ENCODE peak calls at places on chromosomes 1 and 21, in ten cellular contexts. One of them, this sample, is unnamed.

GRCh38 chr1:114338491-114338890 is 172.5 kb downstream of the TRIM33 start:
- DNase-seq in mucosa of descending colon: no peak
- DNase-seq in CD8-positive, alpha-beta T cell: no peak
- DNase-seq in pancreas: no peak
- DNase-seq in A549: no peak
- DNase-seq in A673: no peak
- DNase-seq in fibroblast of the aortic adventitia: no peak
- DNase-seq in testis: no peak
- DNase-seq in IMR-90: no peak
- DNase-seq in gastrocnemius medialis: no peak
- DNase-seq in this sample: no peak

GRCh38 chr21:42732033-42732410 is 78.6 kb downstream of the PDE9A start:
- DNase-seq in mucosa of descending colon: no peak
- DNase-seq in CD8-positive, alpha-beta T cell: no peak
- DNase-seq in testis: no peak
- DNase-seq in fibroblast of the aortic adventitia: no peak
- DNase-seq in IMR-90: no peak
- DNase-seq in A549: no peak
- DNase-seq in gastrocnemius medialis: no peak
- DNase-seq in A673: no peak
- DNase-seq in pancreas: no peak
- DNase-seq in this sample: no peak

GRCh38 chr21:28069446-28069845 is 923.2 kb downstream of the LTN1 start:
- DNase-seq in testis: no peak
- DNase-seq in CD8-positive, alpha-beta T cell: no peak
- DNase-seq in A549: no peak
- DNase-seq in A673: no peak
- DNase-seq in IMR-90: peak
- DNase-seq in gastrocnemius medialis: peak
- DNase-seq in fibroblast of the aortic adventitia: peak
- DNase-seq in pancreas: no peak
- DNase-seq in mucosa of descending colon: no peak
- DNase-seq in this sample: peak

GRCh38 chr1:229158317-229159294 is 112.3 kb upstream of the RAB4A start:
- DNase-seq in testis: peak
- DNase-seq in gastrocnemius medialis: peak
- DNase-seq in mucosa of descending colon: no peak
- DNase-seq in pancreas: no peak
- DNase-seq in IMR-90: no peak
- DNase-seq in fibroblast of the aortic adventitia: no peak
- DNase-seq in A549: no peak
- DNase-seq in A673: no peak
- DNase-seq in CD8-positive, alpha-beta T cell: no peak
- DNase-seq in this sample: no peak

GRCh38 chr1:19635646-19636045 is 8.5 kb upstream of the NBL1 start:
- DNase-seq in fibroblast of the aortic adventitia: peak
- DNase-seq in CD8-positive, alpha-beta T cell: no peak
- DNase-seq in pancreas: no peak
- DNase-seq in A549: no peak
- DNase-seq in A673: no peak
- DNase-seq in testis: no peak
- DNase-seq in mucosa of descending colon: no peak
- DNase-seq in IMR-90: peak
- DNase-seq in gastrocnemius medialis: no peak
- DNase-seq in this sample: no peak

GRCh38 chr1:11051781-11052510 is 4.9 kb upstream of the MASP2 start:
- DNase-seq in mucosa of descending colon: no peak
- DNase-seq in gastrocnemius medialis: no peak
- DNase-seq in pancreas: no peak
- DNase-seq in A673: peak
- DNase-seq in CD8-positive, alpha-beta T cell: no peak
- DNase-seq in A549: no peak
- DNase-seq in IMR-90: no peak
- DNase-seq in testis: no peak
- DNase-seq in fibroblast of the aortic adventitia: no peak
- DNase-seq in this sample: no peak

GRCh38 chr1:236938745-236939144 is 65.5 kb downstream of the MT1HL1 start:
- DNase-seq in CD8-positive, alpha-beta T cell: no peak
- DNase-seq in mucosa of descending colon: no peak
- DNase-seq in A673: no peak
- DNase-seq in IMR-90: no peak
- DNase-seq in A549: no peak
- DNase-seq in testis: no peak
- DNase-seq in fibroblast of the aortic adventitia: no peak
- DNase-seq in gastrocnemius medialis: no peak
- DNase-seq in pancreas: no peak
- DNase-seq in this sample: no peak

GRCh38 chr1:28507646-28508434 is 2.0 kb downstream of the RCC1 start:
- DNase-seq in fibroblast of the aortic adventitia: peak
- DNase-seq in IMR-90: no peak
- DNase-seq in pancreas: no peak
- DNase-seq in A673: peak
- DNase-seq in testis: no peak
- DNase-seq in CD8-positive, alpha-beta T cell: no peak
- DNase-seq in A549: no peak
- DNase-seq in mucosa of descending colon: no peak
- DNase-seq in gastrocnemius medialis: no peak
- DNase-seq in this sample: no peak

GRCh38 chr1:25232866-25233784 is 823 bp upstream of the SYF2 start:
- DNase-seq in fibroblast of the aortic adventitia: peak
- DNase-seq in gastrocnemius medialis: peak
- DNase-seq in mucosa of descending colon: peak
- DNase-seq in pancreas: no peak
- DNase-seq in A549: peak
- DNase-seq in CD8-positive, alpha-beta T cell: peak
- DNase-seq in A673: peak
- DNase-seq in IMR-90: peak
- DNase-seq in testis: peak
- DNase-seq in this sample: peak

GRCh38 chr1:59249738-59250137 is 47.2 kb upstream of the FGGY start:
- DNase-seq in IMR-90: no peak
- DNase-seq in gastrocnemius medialis: no peak
- DNase-seq in testis: no peak
- DNase-seq in mucosa of descending colon: no peak
- DNase-seq in A549: no peak
- DNase-seq in fibroblast of the aortic adventitia: no peak
- DNase-seq in A673: no peak
- DNase-seq in pancreas: no peak
- DNase-seq in CD8-positive, alpha-beta T cell: no peak
- DNase-seq in this sample: no peak

GRCh38 chr1:157994704-157995540 is 1.5 kb downstream of the KIRREL1 start:
- DNase-seq in gastrocnemius medialis: no peak
- DNase-seq in A549: no peak
- DNase-seq in pancreas: no peak
- DNase-seq in CD8-positive, alpha-beta T cell: no peak
- DNase-seq in fibroblast of the aortic adventitia: peak
- DNase-seq in mucosa of descending colon: no peak
- DNase-seq in testis: peak
- DNase-seq in IMR-90: peak
- DNase-seq in A673: no peak
- DNase-seq in this sample: no peak
- H3K4me3 ChIP-seq in gastrocnemius medialis: peak
- H3K4me3 ChIP-seq in A549: peak
- H3K4me3 ChIP-seq in pancreas: no peak
- H3K4me3 ChIP-seq in CD8-positive, alpha-beta T cell: no peak
- H3K4me3 ChIP-seq in fibroblast of the aortic adventitia: peak
- H3K4me3 ChIP-seq in mucosa of descending colon: no peak
- H3K4me3 ChIP-seq in testis: peak
- H3K4me3 ChIP-seq in IMR-90: peak
- H3K4me3 ChIP-seq in A673: peak
- H3K4me3 ChIP-seq in this sample: peak

GRCh38 chr1:100455478-100456072 is 82.4 kb upstream of the GPR88 start:
- DNase-seq in fibroblast of the aortic adventitia: peak
- DNase-seq in A673: peak
- DNase-seq in gastrocnemius medialis: no peak
- DNase-seq in IMR-90: peak
- DNase-seq in CD8-positive, alpha-beta T cell: no peak
- DNase-seq in A549: no peak
- DNase-seq in testis: no peak
- DNase-seq in mucosa of descending colon: no peak
- DNase-seq in pancreas: no peak
- DNase-seq in this sample: no peak
- TF ChIP-seq CTCF in fibroblast of the aortic adventitia: peak
- TF ChIP-seq CTCF in A673: peak
- TF ChIP-seq CTCF in gastrocnemius medialis: no peak
- TF ChIP-seq CTCF in IMR-90: peak
- TF ChIP-seq CTCF in CD8-positive, alpha-beta T cell: peak
- TF ChIP-seq CTCF in A549: peak
- TF ChIP-seq CTCF in testis: peak
- TF ChIP-seq CTCF in mucosa of descending colon: no peak
- TF ChIP-seq CTCF in pancreas: peak
- TF ChIP-seq CTCF in this sample: no peak

GRCh38 chr1:164787834-164788231 is 228.8 kb downstream of the PBX1 start:
- DNase-seq in CD8-positive, alpha-beta T cell: no peak
- DNase-seq in IMR-90: no peak
- DNase-seq in gastrocnemius medialis: peak
- DNase-seq in A549: no peak
- DNase-seq in fibroblast of the aortic adventitia: no peak
- DNase-seq in A673: no peak
- DNase-seq in pancreas: no peak
- DNase-seq in testis: no peak
- DNase-seq in mucosa of descending colon: no peak
- DNase-seq in this sample: no peak

GRCh38 chr1:164784960-164785359 is 226.0 kb downstream of the PBX1 start:
- DNase-seq in A549: no peak
- DNase-seq in pancreas: no peak
- DNase-seq in fibroblast of the aortic adventitia: no peak
- DNase-seq in gastrocnemius medialis: no peak
- DNase-seq in IMR-90: no peak
- DNase-seq in testis: no peak
- DNase-seq in CD8-positive, alpha-beta T cell: no peak
- DNase-seq in mucosa of descending colon: no peak
- DNase-seq in A673: no peak
- DNase-seq in this sample: no peak

GRCh38 chr1:164790081-164790480 is 231.1 kb downstream of the PBX1 start:
- DNase-seq in gastrocnemius medialis: no peak
- DNase-seq in testis: no peak
- DNase-seq in fibroblast of the aortic adventitia: no peak
- DNase-seq in CD8-positive, alpha-beta T cell: no peak
- DNase-seq in IMR-90: no peak
- DNase-seq in pancreas: no peak
- DNase-seq in A549: no peak
- DNase-seq in mucosa of descending colon: no peak
- DNase-seq in A673: no peak
- DNase-seq in this sample: no peak

GRCh38 chr1:164785841-164786534 is 227.0 kb downstream of the PBX1 start:
- DNase-seq in mucosa of descending colon: no peak
- DNase-seq in IMR-90: peak
- DNase-seq in A673: no peak
- DNase-seq in fibroblast of the aortic adventitia: peak
- DNase-seq in testis: no peak
- DNase-seq in pancreas: no peak
- DNase-seq in A549: no peak
- DNase-seq in CD8-positive, alpha-beta T cell: no peak
- DNase-seq in gastrocnemius medialis: no peak
- DNase-seq in this sample: no peak

DNA sequence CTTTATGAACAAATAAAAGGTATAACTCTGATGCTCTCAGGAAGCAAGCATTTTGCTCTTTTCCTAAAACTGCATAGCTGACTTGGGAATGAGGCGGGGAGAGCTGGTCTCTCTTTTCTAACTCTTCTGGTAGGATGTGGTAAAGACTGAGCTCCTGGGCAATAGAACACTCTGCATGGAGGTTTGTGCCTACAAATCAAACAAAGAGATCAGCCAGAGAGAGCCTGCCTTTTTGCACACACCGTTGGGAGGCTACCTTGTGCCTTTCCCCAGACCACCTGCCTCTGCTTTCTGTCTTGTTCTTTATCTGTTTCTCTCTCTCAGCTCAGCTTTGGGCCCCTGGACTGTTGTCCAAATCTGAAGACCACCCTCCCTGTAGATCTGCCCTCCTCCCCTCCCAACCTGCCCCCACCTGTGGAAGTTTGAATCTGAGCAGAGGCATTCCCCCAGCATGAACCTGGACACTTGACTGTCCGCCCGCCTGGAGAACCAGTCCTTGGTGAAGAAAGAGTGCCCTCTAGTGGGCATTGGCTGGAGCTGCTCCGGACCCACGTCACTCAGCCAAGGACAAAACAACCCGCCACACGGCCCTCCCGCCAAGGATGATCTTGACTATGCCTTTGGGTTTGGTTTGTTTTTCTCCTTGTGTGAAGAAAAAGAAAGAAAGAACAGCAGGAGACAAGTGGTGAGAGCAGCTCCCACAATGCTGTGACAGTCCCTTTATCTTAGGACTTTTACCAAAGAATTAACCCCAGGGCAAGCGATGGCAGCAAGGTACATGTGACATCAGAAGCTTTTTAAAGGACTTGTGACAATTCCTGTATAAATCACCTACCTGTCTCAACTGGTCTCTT is 228.2 kb downstream of the PBX1 start:
- DNase-seq in A549: peak
- DNase-seq in mucosa of descending colon: peak
- DNase-seq in gastrocnemius medialis: peak
- DNase-seq in A673: peak
- DNase-seq in CD8-positive, alpha-beta T cell: peak
- DNase-seq in testis: peak
- DNase-seq in pancreas: peak
- DNase-seq in IMR-90: peak
- DNase-seq in fibroblast of the aortic adventitia: peak
- DNase-seq in this sample: no peak
- H3K4me3 ChIP-seq in A549: no peak
- H3K4me3 ChIP-seq in mucosa of descending colon: no peak
- H3K4me3 ChIP-seq in gastrocnemius medialis: peak
- H3K4me3 ChIP-seq in A673: no peak
- H3K4me3 ChIP-seq in CD8-positive, alpha-beta T cell: no peak
- H3K4me3 ChIP-seq in testis: no peak
- H3K4me3 ChIP-seq in pancreas: no peak
- H3K4me3 ChIP-seq in IMR-90: no peak
- H3K4me3 ChIP-seq in fibroblast of the aortic adventitia: no peak
- H3K4me3 ChIP-seq in this sample: no peak

GRCh38 chr1:222592171-222592570 is 2.4 kb upstream of the TAF1A start:
- DNase-seq in gastrocnemius medialis: no peak
- DNase-seq in A549: no peak
- DNase-seq in A673: no peak
- DNase-seq in CD8-positive, alpha-beta T cell: no peak
- DNase-seq in testis: no peak
- DNase-seq in pancreas: no peak
- DNase-seq in IMR-90: peak
- DNase-seq in mucosa of descending colon: no peak
- DNase-seq in fibroblast of the aortic adventitia: peak
- DNase-seq in this sample: no peak

GRCh38 chr1:222596696-222597095 is 7.0 kb upstream of the TAF1A start:
- DNase-seq in A549: no peak
- DNase-seq in fibroblast of the aortic adventitia: no peak
- DNase-seq in A673: no peak
- DNase-seq in pancreas: no peak
- DNase-seq in IMR-90: no peak
- DNase-seq in testis: no peak
- DNase-seq in gastrocnemius medialis: no peak
- DNase-seq in CD8-positive, alpha-beta T cell: no peak
- DNase-seq in mucosa of descending colon: no peak
- DNase-seq in this sample: no peak

GRCh38 chr1:222600274-222600673 is 10.5 kb upstream of the TAF1A start:
- DNase-seq in fibroblast of the aortic adventitia: peak
- DNase-seq in testis: no peak
- DNase-seq in A673: peak
- DNase-seq in pancreas: no peak
- DNase-seq in mucosa of descending colon: no peak
- DNase-seq in A549: peak
- DNase-seq in CD8-positive, alpha-beta T cell: no peak
- DNase-seq in gastrocnemius medialis: no peak
- DNase-seq in IMR-90: no peak
- DNase-seq in this sample: no peak

GRCh38 chr1:222589462-222590302 is at the start of gene TAF1A:
- DNase-seq in fibroblast of the aortic adventitia: peak
- DNase-seq in pancreas: peak
- DNase-seq in gastrocnemius medialis: peak
- DNase-seq in IMR-90: peak
- DNase-seq in mucosa of descending colon: peak
- DNase-seq in testis: peak
- DNase-seq in A549: peak
- DNase-seq in A673: peak
- DNase-seq in CD8-positive, alpha-beta T cell: peak
- DNase-seq in this sample: peak

GRCh38 chr1:222594789-222595188 is 5.1 kb upstream of the TAF1A start:
- DNase-seq in gastrocnemius medialis: no peak
- DNase-seq in fibroblast of the aortic adventitia: no peak
- DNase-seq in CD8-positive, alpha-beta T cell: no peak
- DNase-seq in testis: no peak
- DNase-seq in A673: no peak
- DNase-seq in pancreas: no peak
- DNase-seq in A549: no peak
- DNase-seq in mucosa of descending colon: no peak
- DNase-seq in IMR-90: no peak
- DNase-seq in this sample: no peak
- TF ChIP-seq CTCF in gastrocnemius medialis: no peak
- TF ChIP-seq CTCF in fibroblast of the aortic adventitia: no peak
- TF ChIP-seq CTCF in CD8-positive, alpha-beta T cell: no peak
- TF ChIP-seq CTCF in testis: no peak
- TF ChIP-seq CTCF in A673: no peak
- TF ChIP-seq CTCF in pancreas: no peak
- TF ChIP-seq CTCF in A549: no peak
- TF ChIP-seq CTCF in mucosa of descending colon: no peak
- TF ChIP-seq CTCF in IMR-90: no peak
- TF ChIP-seq CTCF in this sample: no peak

This sample was measured in HFF-Myc.